ENCODE peak calls at places on chromosomes 13 and 19, in eight cellular contexts. N, S, L, P, Y, R, C and Z are unnamed samples. For H3K4me1, the result is how much of the 10 kb centered on the place peaks cover.

GRCh38 chr19:15684828-15685227 is 11.9 kb downstream of the CYP4F12 start:
- DNase-seq in P (no peak), N (no peak), C (peak), S (no peak), L (no peak), R (no peak), Y (no peak), Z (no peak)

GRCh38 chr19:8578642-8579265 is 1.5 kb upstream of the MYO1F start:
- DNase-seq in P (peak), C (peak), R (peak), Y (peak), N (no peak), L (peak), S (peak), Z (peak)

GRCh38 chr13:99498304-99499161 is 2.7 kb upstream of the TM9SF2 start:
- DNase-seq in L (peak), C (peak), R (peak), Y (peak), P (peak), S (peak), N (peak), Z (peak)

GRCh38 chr19:23784274-23784673 is 25.6 kb upstream of the ZNF681 start:
- DNase-seq in Y (no peak), L (no peak), S (no peak), N (no peak), P (no peak), R (no peak), C (no peak), Z (no peak)

GRCh38 chr13:100566543-100566942 is 22.0 kb downstream of the GGACT start:
- DNase-seq in S (no peak), R (no peak), P (no peak), Y (no peak), C (no peak), N (no peak), L (peak), Z (no peak)

GRCh38 chr13:43298799-43299198 is 275.4 kb downstream of the DNAJC15 start:
- DNase-seq in N (no peak), L (peak), S (no peak), R (no peak), C (no peak), P (no peak), Y (peak), Z (no peak)

GRCh38 chr13:75410207-75410606 is 71.8 kb downstream of the TBC1D4 start:
- DNase-seq in P (no peak), C (no peak), L (no peak), Y (no peak), S (no peak), R (no peak), N (no peak), Z (no peak)

GRCh38 chr13:43663474-43664090 is 123.2 kb downstream of the ENOX1 start:
- DNase-seq in S (no peak), N (no peak), P (no peak), Y (no peak), R (no peak), C (no peak), L (no peak), Z (no peak)

GRCh38 chr13:20191311-20191901 is 1.3 kb downstream of the GJB2 start:
- DNase-seq in Y (no peak), L (no peak), N (no peak), C (no peak), R (no peak), S (peak), P (peak), Z (no peak)
- H3K4me1 ChIP-seq in Y (under half), L (under half), N (under half), C (under half), R (under half), S (under half), P (under half), Z (under half)

DNA sequence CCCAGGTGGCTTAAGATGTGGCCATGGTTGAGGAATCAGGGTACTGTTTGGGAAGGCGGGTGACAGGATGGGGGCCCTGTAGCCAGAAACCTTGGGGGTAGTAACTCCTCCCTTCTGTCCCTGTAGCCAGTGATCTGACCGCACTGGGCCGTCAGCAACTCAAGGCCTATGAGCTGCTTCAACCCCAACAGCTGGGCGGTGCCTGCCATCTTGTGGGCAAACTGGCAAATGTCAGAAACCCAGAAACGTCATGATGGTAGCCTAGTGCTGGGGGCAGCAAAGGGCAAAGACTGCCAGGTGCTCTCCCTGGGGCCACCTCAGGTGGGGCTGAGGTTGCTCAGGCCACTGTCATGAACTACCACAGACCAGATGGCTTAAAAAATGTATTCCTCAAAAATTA is 3.5 kb downstream of the COPE start:
- DNase-seq in P (no peak), Y (peak), N (no peak), L (peak), S (peak), C (peak), R (no peak), Z (no peak)
- TF ChIP-seq CTCF in P (peak), Y (peak), N (peak), L (peak), S (peak), C (no peak), R (no peak), Z (no peak)

GRCh38 chr19:5628470-5628869 is 5.6 kb downstream of the SAFB start:
- DNase-seq in C (no peak), Y (no peak), P (no peak), R (no peak), L (no peak), S (no peak), N (no peak), Z (no peak)
- H3K4me1 ChIP-seq in C (under half), Y (under half), P (under half), R (half or more), L (under half), S (under half), N (under half), Z (under half)

GRCh38 chr13:110712849-110713641 is 455 bp upstream of the ING1 start:
- DNase-seq in R (peak), C (peak), L (peak), S (peak), N (peak), P (peak), Y (peak), Z (peak)

GRCh38 chr13:110714798-110715394 is 1.4 kb downstream of the ING1 start:
- DNase-seq in Y (peak), N (peak), C (peak), S (peak), R (peak), L (no peak), P (peak), Z (peak)

GRCh38 chr13:110715395-110716234 is 2.1 kb downstream of the ING1 start:
- DNase-seq in C (peak), S (peak), N (peak), P (peak), L (peak), R (peak), Y (peak), Z (peak)

GRCh38 chr13:110713642-110713952 is at the start of gene ING1:
- DNase-seq in N (no peak), R (no peak), S (no peak), Y (no peak), P (no peak), L (no peak), C (no peak), Z (no peak)

GRCh38 chr13:110713981-110714797 is 689 bp downstream of the ING1 start:
- DNase-seq in N (peak), L (peak), S (peak), Y (peak), P (peak), R (peak), C (peak), Z (no peak)
- TF ChIP-seq CTCF in N (peak), L (no peak), S (peak), Y (no peak), P (no peak), R (no peak), C (no peak), Z (no peak)

DNA sequence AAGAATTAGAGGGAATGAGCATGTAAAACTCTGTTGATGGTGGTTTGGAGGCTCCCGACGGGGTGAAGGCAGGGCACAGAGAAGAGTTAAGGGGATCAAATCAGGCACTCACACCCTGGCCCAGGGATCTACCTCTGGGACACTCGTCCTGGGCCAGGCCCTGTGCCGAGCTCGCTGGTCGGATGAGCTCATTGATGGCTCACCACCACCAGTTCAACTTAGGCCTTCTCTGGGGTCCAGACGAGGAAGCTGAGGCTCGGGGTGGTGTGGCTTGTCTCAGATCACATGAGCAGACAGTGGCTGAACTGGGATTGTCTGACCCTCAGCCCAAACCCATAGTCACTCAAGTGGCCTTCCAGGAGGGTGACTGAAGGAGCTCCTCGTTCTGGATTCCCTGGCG is 1.6 kb downstream of the NACC1 start:
- DNase-seq in N (no peak), L (no peak), S (peak), R (no peak), C (no peak), P (no peak), Y (no peak), Z (no peak)
- H3K4me1 ChIP-seq in N (under half), L (under half), S (under half), R (under half), C (under half), P (under half), Y (under half), Z (under half)

GRCh38 chr19:375395-376110 is 31.0 kb upstream of the MIER2 start:
- DNase-seq in Y (no peak), S (peak), C (no peak), P (no peak), N (no peak), R (no peak), L (no peak), Z (no peak)

GRCh38 chr19:379796-380195 is 29.2 kb downstream of the C2CD4C start:
- DNase-seq in C (no peak), R (no peak), P (no peak), L (no peak), S (no peak), Y (no peak), N (no peak), Z (no peak)

GRCh38 chr19:378706-379105 is 30.2 kb downstream of the C2CD4C start:
- DNase-seq in C (no peak), R (no peak), P (no peak), Y (no peak), S (no peak), L (no peak), N (peak), Z (peak)

GRCh38 chr19:376111-376470 is 31.5 kb upstream of the MIER2 start:
- DNase-seq in N (no peak), S (peak), R (no peak), C (no peak), P (no peak), L (no peak), Y (no peak), Z (no peak)

GRCh38 chr19:377801-378581 is 31.0 kb downstream of the C2CD4C start:
- DNase-seq in R (no peak), C (no peak), P (no peak), Y (no peak), S (peak), L (peak), N (no peak), Z (no peak)
- TF ChIP-seq CTCF in R (no peak), C (no peak), P (no peak), Y (no peak), S (no peak), L (no peak), N (no peak), Z (no peak)

GRCh38 chr19:3383121-3383722 is 16.8 kb downstream of the NFIC start:
- DNase-seq in C (no peak), L (no peak), N (no peak), R (no peak), P (no peak), S (peak), Y (no peak), Z (no peak)

GRCh38 chr19:3378352-3379146 is 12.2 kb downstream of the NFIC start:
- DNase-seq in L (no peak), Y (no peak), N (no peak), R (no peak), P (no peak), S (no peak), C (no peak), Z (no peak)

GRCh38 chr19:3381701-3382372 is 15.5 kb downstream of the NFIC start:
- DNase-seq in R (peak), C (no peak), L (no peak), S (peak), N (no peak), Y (no peak), P (no peak), Z (no peak)

GRCh38 chr19:3382460-3383100 is 16.2 kb downstream of the NFIC start:
- DNase-seq in L (no peak), Y (no peak), P (no peak), C (no peak), R (peak), S (peak), N (no peak), Z (no peak)

DNA sequence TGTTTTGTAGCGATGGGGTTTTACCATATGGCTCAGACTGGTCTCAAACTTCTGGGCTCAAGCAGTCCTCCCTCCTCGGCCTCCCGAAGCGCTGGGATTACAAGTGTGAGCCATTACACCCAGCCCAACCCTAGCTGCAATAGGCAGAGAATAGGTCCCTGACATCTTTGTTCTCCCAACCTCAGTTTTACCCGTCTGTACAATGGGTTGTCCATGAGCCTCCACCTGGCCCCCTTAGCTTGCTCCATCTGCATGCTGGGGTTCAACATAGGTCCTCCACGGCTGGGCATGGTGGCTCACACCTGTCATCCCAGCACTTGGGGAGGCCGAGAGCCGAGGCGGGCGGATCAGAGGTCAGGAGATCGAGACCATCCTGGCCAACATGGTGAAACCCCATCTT is 14.4 kb downstream of the NFIC start:
- DNase-seq in R (no peak), S (no peak), L (no peak), Y (no peak), C (no peak), P (no peak), N (no peak), Z (no peak)
- H3K4me1 ChIP-seq in R (half or more), S (under half), L (under half), Y (under half), C (under half), P (under half), N (under half), Z (under half)

DNA sequence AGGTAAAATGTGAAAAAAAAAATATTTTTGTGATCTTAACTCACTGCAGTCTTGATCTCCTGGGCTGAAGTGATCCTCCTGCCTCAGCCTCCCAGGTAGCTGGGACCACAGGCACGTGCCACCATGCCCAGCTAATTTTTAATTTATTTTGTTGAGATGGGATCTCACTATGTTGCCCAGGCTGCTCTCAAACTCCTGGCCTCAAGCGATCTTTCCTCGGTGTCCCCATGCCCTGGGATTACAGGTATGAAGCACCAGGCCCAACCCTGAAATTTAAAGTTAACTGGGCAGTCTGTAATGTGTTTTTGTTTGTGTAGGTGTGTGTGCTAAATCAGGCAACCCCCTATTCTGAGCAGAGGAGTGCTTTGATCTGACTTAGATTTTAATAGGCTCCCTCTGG is 3.4 kb upstream of the C5AR1 start:
- DNase-seq in S (no peak), L (no peak), C (no peak), Y (no peak), P (no peak), N (no peak), R (no peak), Z (no peak)
- TF ChIP-seq CTCF in S (no peak), L (no peak), C (no peak), Y (no peak), P (no peak), N (no peak), R (no peak), Z (no peak)